ENCODE peak calls at places on chromosomes 16 and 17, in nine cellular contexts. S is left ventricle myocardium inferior, U is adrenal gland, V is ascending aorta, R is Calu3, H is astrocyte of the spinal cord, B is RWPE2, F is neural progenitor cell, Z is prostate gland. E is an unnamed sample.

GRCh38 chr17:79812206-79812968 is 15.5 kb upstream of the CBX8 start:
- DNase-seq in R (no peak), H (no peak), B (no peak), V (no peak), Z (no peak), U (no peak), S (no peak), F (peak; percentile 44), E (peak; percentile 28)

GRCh38 chr17:17151962-17152361 is 54.2 kb downstream of the PLD6 start:
- DNase-seq in U (peak; percentile 96), B (peak; percentile 89), Z (peak; percentile 71), R (peak; percentile 10), F (no peak), V (peak; percentile 81), H (peak; percentile 95), S (peak; percentile 88), E (no peak)

GRCh38 chr16:27748868-27749546 is 199.1 kb downstream of the KATNIP start:
- DNase-seq in B (no peak), Z (peak; percentile 58), V (no peak), R (peak; percentile 74), U (no peak), S (peak; percentile 21), H (peak; percentile 78), F (peak; percentile 61), E (no peak)

GRCh38 chr16:84465154-84465553 is 39.3 kb downstream of the MEAK7 start:
- DNase-seq in Z (no peak), V (no peak), R (no peak), B (peak; percentile 37), H (no peak), S (no peak), U (peak; percentile 6), F (no peak), E (no peak)

GRCh38 chr17:31857920-31858646 is 961 bp downstream of the COPRS start:
- DNase-seq in Z (no peak), U (no peak), V (no peak), S (no peak), B (no peak), F (no peak), H (peak; percentile 20), R (no peak), E (no peak)

GRCh38 chr16:30527635-30528178 is 1.3 kb upstream of the ZNF768 start:
- DNase-seq in S (no peak), H (no peak), V (no peak), B (no peak), F (no peak), R (no peak), Z (peak; percentile 75), U (no peak), E (no peak)

GRCh38 chr17:68437979-68438877 is 19.1 kb downstream of the WIPI1 start:
- DNase-seq in Z (no peak), H (peak; percentile 16), F (no peak), R (peak; percentile 30), V (no peak), U (peak; percentile 46), S (peak; percentile 51), B (no peak), E (no peak)

GRCh38 chr16:70800306-70800705 is 652 bp downstream of the VAC14 start:
- DNase-seq in H (no peak), B (no peak), U (no peak), F (no peak), R (peak; percentile 6), V (no peak), Z (no peak), S (no peak), E (no peak)

DNA sequence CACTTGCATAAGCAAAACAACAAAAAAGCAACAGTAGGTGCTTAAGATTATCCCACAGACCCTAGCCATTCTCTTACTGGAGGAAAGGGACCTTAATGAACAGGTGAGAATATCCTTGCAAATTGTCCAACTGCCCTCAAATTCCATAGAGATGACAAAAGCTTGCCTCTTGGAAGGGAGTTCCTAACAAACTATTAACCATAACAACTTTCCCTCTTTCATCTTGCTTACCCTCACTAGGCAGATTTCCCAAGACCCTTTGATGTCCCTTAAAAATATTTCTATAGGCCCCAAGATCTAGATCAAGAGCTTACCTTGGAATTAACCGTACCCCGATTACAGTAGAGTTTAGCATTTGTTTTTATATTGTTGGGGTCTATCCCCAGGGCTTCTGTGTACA is 21.8 kb downstream of the CNP start:
- DNase-seq in R (no peak), S (no peak), B (no peak), V (no peak), Z (no peak), H (no peak), U (no peak), F (no peak), E (no peak)
- TF ChIP-seq CTCF in R (no peak), S (no peak), B (no peak), V (no peak), Z (no peak), H (no peak), U (no peak), F (no peak), E (no peak)

GRCh38 chr16:23771027-23771426 is 16.2 kb downstream of the CHP2 start:
- DNase-seq in H (no peak), R (no peak), V (no peak), S (no peak), F (no peak), U (no peak), Z (peak; percentile 67), B (no peak), E (no peak)

GRCh38 chr16:23773339-23773738 is 18.5 kb downstream of the CHP2 start:
- DNase-seq in B (no peak), F (no peak), H (no peak), Z (no peak), U (no peak), V (no peak), R (no peak), S (no peak), E (no peak)

GRCh38 chr16:23765933-23766332 is 11.1 kb downstream of the CHP2 start:
- DNase-seq in Z (no peak), U (no peak), F (no peak), V (no peak), S (no peak), B (no peak), H (no peak), R (no peak), E (no peak)

GRCh38 chr16:23771642-23772041 is 16.8 kb downstream of the CHP2 start:
- DNase-seq in B (no peak), U (no peak), F (no peak), Z (no peak), R (no peak), S (no peak), H (no peak), V (no peak), E (no peak)

DNA sequence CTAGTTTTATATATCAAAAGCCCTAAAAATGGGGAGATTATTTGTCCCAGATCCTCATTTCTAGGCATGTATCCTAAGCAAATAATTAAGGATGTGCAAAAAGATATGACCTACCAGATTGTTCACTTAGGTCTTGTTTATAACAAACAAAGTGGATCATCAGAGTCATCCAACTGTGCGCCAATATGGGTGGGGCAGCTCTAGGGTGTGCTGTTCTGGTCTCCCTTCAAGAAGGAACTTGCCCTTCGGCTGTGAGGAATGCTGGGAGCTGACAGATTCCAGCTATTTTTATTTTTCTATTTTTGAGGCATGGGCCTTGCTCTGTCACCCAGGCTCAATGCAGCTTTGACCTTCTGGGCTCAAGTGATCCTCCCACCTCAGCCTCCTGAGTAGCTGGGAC is 13.8 kb downstream of the CHP2 start:
- DNase-seq in B (no peak), S (no peak), F (no peak), U (no peak), Z (no peak), R (no peak), V (no peak), H (no peak), E (no peak)
- TF ChIP-seq CTCF in B (no peak), S (no peak), F (no peak), U (no peak), Z (no peak), R (no peak), V (no peak), H (no peak), E (no peak)

GRCh38 chr16:88846088-88846487 is 10.7 kb downstream of the GALNS start:
- DNase-seq in S (no peak), H (no peak), R (no peak), F (no peak), Z (no peak), B (no peak), V (no peak), U (no peak), E (no peak)

GRCh38 chr16:88843256-88843655 is 13.5 kb downstream of the GALNS start:
- DNase-seq in F (no peak), R (no peak), V (no peak), B (no peak), U (no peak), S (no peak), Z (no peak), H (no peak), E (no peak)

GRCh38 chr16:88842308-88842756 is 14.4 kb downstream of the GALNS start:
- DNase-seq in R (no peak), B (no peak), Z (no peak), S (no peak), V (no peak), U (no peak), H (no peak), F (no peak), E (no peak)

GRCh38 chr16:88842806-88843205 is 13.9 kb downstream of the GALNS start:
- DNase-seq in V (no peak), U (no peak), Z (no peak), R (no peak), F (no peak), H (no peak), S (no peak), B (no peak), E (no peak)

DNA sequence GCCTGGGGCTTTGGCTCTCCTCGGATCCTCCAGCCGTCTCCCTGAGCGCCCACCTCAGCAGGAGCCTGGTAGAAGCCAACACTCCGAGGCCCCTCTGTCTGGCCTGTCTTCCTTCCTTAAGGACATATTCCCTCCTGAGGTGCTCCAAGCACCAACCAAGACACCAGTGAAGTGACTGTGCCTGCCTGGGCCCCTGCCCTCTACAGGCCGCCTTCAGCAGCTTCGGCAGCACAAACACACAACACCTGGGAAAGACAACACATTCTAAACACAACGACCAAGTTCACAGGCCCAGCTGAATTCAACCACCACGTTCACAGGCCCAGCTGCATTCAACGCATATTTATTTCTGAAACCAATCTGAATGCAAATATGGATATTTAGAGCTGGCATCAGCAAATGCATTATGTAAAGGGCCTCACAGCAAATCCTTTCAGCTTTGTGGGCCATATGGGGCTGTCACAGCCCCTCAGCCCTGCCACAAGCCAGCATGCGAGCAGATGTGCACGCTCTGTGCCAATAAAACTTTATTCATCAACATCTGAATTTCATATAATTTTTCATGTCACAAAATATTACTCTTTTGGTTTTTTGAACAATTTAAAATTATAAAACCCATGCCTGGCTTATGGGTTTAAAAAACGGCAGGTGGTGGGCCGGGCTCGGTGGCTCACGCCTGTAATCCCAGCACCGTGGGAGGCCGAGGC is 12.2 kb downstream of the GALNS start:
- DNase-seq in R (no peak), Z (no peak), U (no peak), F (peak; percentile 17), B (no peak), S (no peak), V (no peak), H (no peak), E (no peak)
- TF ChIP-seq CTCF in R (no peak), Z (peak; percentile 35), U (no peak), F (peak; percentile 30), B (peak; percentile 9), S (no peak), V (no peak), H (peak; percentile 29), E (peak; percentile 19)

DNA sequence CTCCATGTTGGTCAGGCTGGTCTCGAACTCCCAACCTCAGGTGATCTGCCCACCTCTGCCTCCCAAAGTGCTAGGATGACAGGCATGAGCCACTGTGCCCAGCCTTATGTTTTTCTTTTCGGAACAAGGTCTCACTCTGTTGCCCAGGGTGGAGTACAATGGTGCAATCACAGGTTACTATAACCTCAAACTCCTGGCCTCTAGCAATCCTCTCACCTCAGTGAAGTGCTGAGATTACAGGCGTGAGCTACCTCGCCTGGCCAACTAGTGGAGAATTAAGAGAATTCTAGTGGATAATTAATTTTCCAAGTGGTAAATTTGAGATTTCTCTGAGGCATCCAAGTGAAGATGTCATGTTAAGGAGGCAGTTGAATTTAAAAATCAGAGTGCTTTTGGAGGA is 2.9 kb upstream of the FBXO47 start:
- DNase-seq in V (no peak), U (no peak), Z (no peak), B (no peak), F (no peak), S (no peak), H (no peak), R (no peak), E (no peak)
- TF ChIP-seq CTCF in V (no peak), U (no peak), Z (no peak), B (no peak), F (peak; percentile 15), S (no peak), H (no peak), R (no peak), E (peak; percentile 10)

E was measured in glutamatergic neuron.